ENCODE peak calls at places on chromosomes 7 and 10, in six cellular contexts. L, W, S, Q, P and K are unnamed samples.

GRCh38 chr7:55572378-55573233 is at the start of gene VOPP1:
- DNase-seq in L (peak; percentile 50), W (peak; percentile 76), S (peak; percentile 91), Q (peak; percentile 60), P (peak; percentile 73), K (peak; percentile 66)

GRCh38 chr7:128104109-128104742 is 73.0 kb upstream of the LRRC4 start:
- DNase-seq in L (no peak), W (peak; percentile 46), S (peak; percentile 29), Q (no peak), P (peak; percentile 36), K (no peak)

GRCh38 chr10:122097935-122098334 is 109.0 kb downstream of the TACC2 start:
- DNase-seq in L (no peak), W (no peak), S (no peak), Q (no peak), P (no peak), K (no peak)

GRCh38 chr7:29508608-29509007 is 55.0 kb upstream of the PRR15 start:
- DNase-seq in L (peak; percentile 32), W (no peak), S (no peak), Q (no peak), P (no peak), K (no peak)

GRCh38 chr10:116186273-116186672 is 86.7 kb downstream of the GFRA1 start:
- DNase-seq in L (no peak), W (no peak), S (no peak), Q (no peak), P (no peak), K (no peak)

GRCh38 chr7:96131525-96131924 is 190.4 kb downstream of the SLC25A13 start:
- DNase-seq in L (no peak), W (no peak), S (peak; percentile 27), Q (no peak), P (no peak), K (no peak)

GRCh38 chr7:130841416-130841815 is 107.4 kb upstream of the KLF14 start:
- DNase-seq in L (no peak), W (no peak), S (no peak), Q (no peak), P (no peak), K (no peak)

GRCh38 chr10:49112851-49113250 is 2.5 kb downstream of the VSTM4 start:
- DNase-seq in L (no peak), W (no peak), S (no peak), Q (no peak), P (no peak), K (no peak)

GRCh38 chr7:69364814-69365587 is 233.3 kb upstream of the AUTS2 start:
- DNase-seq in L (no peak), W (no peak), S (no peak), Q (no peak), P (no peak), K (no peak)

GRCh38 chr7:37683263-37684120 is at the start of gene GPR141:
- DNase-seq in L (no peak), W (no peak), S (no peak), Q (no peak), P (no peak), K (no peak)

GRCh38 chr10:132539431-132539839 is 1.8 kb downstream of the INPP5A start:
- DNase-seq in L (no peak), W (no peak), S (no peak), Q (no peak), P (no peak), K (no peak)

GRCh38 chr7:82410461-82410860 is 33.1 kb downstream of the CACNA2D1 start:
- DNase-seq in L (no peak), W (no peak), S (peak; percentile 9), Q (no peak), P (no peak), K (no peak)

GRCh38 chr7:101059620-101059942 is 25.7 kb upstream of the TRIM56 start:
- DNase-seq in L (no peak), W (no peak), S (no peak), Q (no peak), P (no peak), K (no peak)

GRCh38 chr10:33749042-33749441 is 414.6 kb upstream of the NRP1 start:
- DNase-seq in L (no peak), W (peak; percentile 60), S (no peak), Q (no peak), P (peak; percentile 56), K (no peak)

GRCh38 chr10:9957352-9957751 is 1060.3 kb upstream of the CELF2 start:
- DNase-seq in L (no peak), W (peak; percentile 71), S (no peak), Q (no peak), P (no peak), K (no peak)

GRCh38 chr10:31490858-31491504 is 172.0 kb downstream of the ZEB1 start:
- DNase-seq in L (no peak), W (peak; percentile 79), S (peak; percentile 71), Q (no peak), P (peak; percentile 76), K (peak; percentile 22)

GRCh38 chr7:106423111-106423510 is 138.3 kb upstream of the NAMPT start:
- DNase-seq in L (no peak), W (no peak), S (no peak), Q (no peak), P (no peak), K (no peak)

GRCh38 chr10:73629165-73629564 is 12.1 kb downstream of the MYOZ1 start:
- DNase-seq in L (no peak), W (no peak), S (no peak), Q (no peak), P (no peak), K (no peak)

GRCh38 chr7:143148050-143148449 is 16.2 kb downstream of the PIP start:
- DNase-seq in L (no peak), W (no peak), S (no peak), Q (no peak), P (no peak), K (no peak)

GRCh38 chr7:136133491-136133990 is 156.4 kb upstream of the MTPN start:
- DNase-seq in L (no peak), W (no peak), S (peak; percentile 39), Q (no peak), P (peak; percentile 14), K (no peak)

GRCh38 chr7:91140982-91141381 is 123.3 kb upstream of the FZD1 start:
- DNase-seq in L (no peak), W (no peak), S (peak; percentile 18), Q (no peak), P (no peak), K (no peak)

GRCh38 chr7:121624922-121625321 is 228.8 kb upstream of the FAM3C start:
- DNase-seq in L (no peak), W (peak; percentile 74), S (no peak), Q (no peak), P (peak; percentile 70), K (no peak)

GRCh38 chr7:143373255-143373794 is 7.8 kb upstream of the ZYX start:
- DNase-seq in L (no peak), W (no peak), S (no peak), Q (no peak), P (no peak), K (no peak)

GRCh38 chr7:138569418-138569817 is 109.4 kb downstream of the TRIM24 start:
- DNase-seq in L (no peak), W (no peak), S (no peak), Q (no peak), P (no peak), K (no peak)

GRCh38 chr10:110426294-110427153 is 71.2 kb upstream of the DUSP5 start:
- DNase-seq in L (no peak), W (peak; percentile 87), S (no peak), Q (no peak), P (peak; percentile 89), K (no peak)

GRCh38 chr10:112335104-112335840 is 38.6 kb upstream of the ACSL5 start:
- DNase-seq in L (no peak), W (peak; percentile 47), S (no peak), Q (no peak), P (peak; percentile 45), K (no peak)

GRCh38 chr7:131011437-131011752 is 277.4 kb upstream of the KLF14 start:
- DNase-seq in L (no peak), W (no peak), S (no peak), Q (no peak), P (no peak), K (no peak)

GRCh38 chr10:122258136-122259074 is 12.7 kb upstream of the BTBD16 start:
- DNase-seq in L (no peak), W (peak; percentile 27), S (no peak), Q (no peak), P (peak; percentile 24), K (no peak)

GRCh38 chr10:77511498-77512218 is 126.0 kb downstream of the KCNMA1 start:
- DNase-seq in L (no peak), W (no peak), S (peak; percentile 51), Q (no peak), P (no peak), K (no peak)
- TF ChIP-seq CTCF in L (no peak), W (no peak), S (no peak), Q (no peak), P (no peak), K (no peak)

DNA sequence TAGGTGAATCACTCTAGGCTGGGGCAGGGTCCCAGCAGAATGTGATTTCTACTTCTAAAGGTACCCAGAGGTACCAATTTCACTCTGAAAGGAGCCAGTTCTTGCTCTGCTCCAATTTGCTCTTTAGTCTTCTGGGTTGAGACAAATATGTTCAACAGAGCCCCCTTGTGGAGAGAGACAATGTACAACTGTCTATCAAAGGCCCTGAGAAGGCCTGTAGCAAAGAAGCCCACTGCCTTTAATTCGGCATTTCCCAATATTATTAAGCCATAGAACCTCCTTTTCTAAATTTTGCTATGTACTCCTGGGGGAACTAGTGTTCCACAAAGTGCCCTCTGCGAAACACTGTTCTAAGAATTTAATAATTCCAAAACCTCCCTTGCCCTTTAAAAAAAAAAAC is 161.0 kb upstream of the BMPER start:
- DNase-seq in L (no peak), W (peak; percentile 67), S (peak; percentile 63), Q (no peak), P (peak; percentile 62), K (peak; percentile 28)
- TF ChIP-seq CTCF in L (no peak), W (peak; percentile 39), S (peak; percentile 53), Q (peak; percentile 23), P (peak; percentile 23), K (peak; percentile 43)

GRCh38 chr7:15166620-15167019 is 264.1 kb upstream of the DGKB start:
- DNase-seq in L (no peak), W (no peak), S (no peak), Q (no peak), P (no peak), K (no peak)

GRCh38 chr7:15174470-15174869 is 271.9 kb upstream of the DGKB start:
- DNase-seq in L (no peak), W (no peak), S (no peak), Q (no peak), P (no peak), K (no peak)

GRCh38 chr7:15167912-15168311 is 265.4 kb upstream of the DGKB start:
- DNase-seq in L (no peak), W (no peak), S (no peak), Q (no peak), P (no peak), K (no peak)

GRCh38 chr7:15168489-15168888 is 265.9 kb upstream of the DGKB start:
- DNase-seq in L (no peak), W (no peak), S (no peak), Q (no peak), P (no peak), K (no peak)
- TF ChIP-seq CTCF in L (no peak), W (no peak), S (no peak), Q (no peak), P (no peak), K (no peak)

DNA sequence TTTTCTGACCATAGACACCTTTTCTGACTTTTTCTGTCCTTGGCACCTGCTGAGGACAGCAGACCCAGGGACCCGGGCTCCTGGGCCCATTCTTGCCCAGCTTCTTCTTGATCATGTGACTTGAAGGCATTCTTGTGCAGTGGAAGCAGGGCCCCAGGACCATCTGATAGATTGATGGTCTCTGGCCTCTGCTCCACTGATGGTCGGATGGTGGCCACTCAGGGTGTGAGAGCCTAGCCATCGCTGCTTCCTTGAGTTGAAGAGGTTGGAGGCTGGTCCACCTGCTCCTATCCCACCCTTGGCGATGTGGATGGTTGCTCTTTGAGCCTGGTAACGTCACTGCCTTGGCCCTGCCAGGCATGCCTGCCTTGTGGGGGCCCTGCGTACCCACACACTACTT is 37.8 kb upstream of the ZNF716 start:
- DNase-seq in L (no peak), W (no peak), S (no peak), Q (no peak), P (no peak), K (no peak)
- TF ChIP-seq CTCF in L (no peak), W (no peak), S (no peak), Q (no peak), P (no peak), K (no peak)